ENCODE peak calls at places on chromosomes 1 and 21, in eight cellular contexts. B is HepG2, O is fibroblast of lung, L is neural progenitor cell, E is K562, V is HCT116, F is GM23248, X is PC-3. T is an unnamed sample.

GRCh38 chr1:62318756-62319544 is at the start of gene KANK4:
- DNase-seq in X (no peak), L (peak; percentile 69), O (no peak), E (no peak), B (peak; percentile 77), F (peak; percentile 55), V (no peak), T (peak; percentile 78)

GRCh38 chr1:20035114-20035513 is 34.9 kb upstream of the PLA2G5 start:
- DNase-seq in E (no peak), O (no peak), F (no peak), V (no peak), L (no peak), B (no peak), X (no peak), T (no peak)

GRCh38 chr1:208101661-208102431 is 142.3 kb downstream of the PLXNA2 start:
- DNase-seq in F (peak; percentile 30), L (peak; percentile 72), E (no peak), B (peak; percentile 75), V (no peak), O (peak; percentile 50), X (no peak), T (peak; percentile 33)

GRCh38 chr21:29175408-29176147 is 45.1 kb downstream of the MAP3K7CL start:
- DNase-seq in V (no peak), O (no peak), B (peak; percentile 77), E (no peak), X (peak; percentile 40), F (peak; percentile 24), L (no peak), T (no peak)

GRCh38 chr1:175824079-175824478 is 80.7 kb upstream of the TNR start:
- DNase-seq in V (no peak), E (peak; percentile 21), F (no peak), O (no peak), L (peak; percentile 58), B (no peak), X (peak; percentile 4), T (peak; percentile 84)

GRCh38 chr1:111127923-111128643 is 11.8 kb downstream of the DRAM2 start:
- DNase-seq in X (no peak), O (no peak), B (no peak), F (no peak), V (no peak), E (no peak), L (no peak), T (no peak)

GRCh38 chr1:81834921-81835698 is 34.4 kb downstream of the ADGRL2 start:
- DNase-seq in B (no peak), F (peak; percentile 60), O (peak; percentile 76), L (peak; percentile 33), E (no peak), V (no peak), X (no peak), T (no peak)

GRCh38 chr1:183227963-183228649 is 42.0 kb downstream of the LAMC2 start:
- DNase-seq in V (peak; percentile 26), L (peak; percentile 74), X (peak; percentile 48), O (peak; percentile 29), F (peak; percentile 68), B (peak; percentile 30), E (peak; percentile 51), T (peak; percentile 89)

GRCh38 chr1:147470079-147470478 is 71.2 kb upstream of the BCL9 start:
- DNase-seq in L (no peak), B (no peak), E (no peak), V (no peak), F (no peak), O (no peak), X (no peak), T (no peak)

GRCh38 chr1:95084317-95085176 is 11.8 kb upstream of the ALG14 start:
- DNase-seq in E (peak; percentile 83), L (peak; percentile 67), X (peak; percentile 77), V (peak; percentile 47), F (peak; percentile 38), O (peak; percentile 17), B (peak; percentile 80), T (peak; percentile 83)

GRCh38 chr1:43858324-43858723 is 75.3 kb upstream of the ARTN start:
- DNase-seq in E (no peak), O (peak; percentile 100), F (peak; percentile 93), L (peak; percentile 44), V (no peak), X (peak; percentile 96), B (peak; percentile 27), T (peak; percentile 55)

GRCh38 chr1:234609528-234610042 is 393 bp downstream of the IRF2BP2 start:
- DNase-seq in E (peak; percentile 56), V (no peak), F (peak; percentile 68), B (no peak), L (peak; percentile 65), O (no peak), X (no peak), T (no peak)

GRCh38 chr1:10785855-10786638 is 10.4 kb downstream of the CASZ1 start:
- DNase-seq in V (no peak), F (no peak), E (no peak), X (no peak), O (no peak), B (no peak), L (no peak), T (no peak)

GRCh38 chr1:15246960-15247614 is at the start of gene FHAD1:
- DNase-seq in O (peak; percentile 53), X (peak; percentile 41), L (peak; percentile 92), V (peak; percentile 57), F (peak; percentile 55), E (peak; percentile 44), B (no peak), T (peak; percentile 84)
- TF ChIP-seq EZH2 in O (no peak), X (no peak), L (no peak), V (no peak), F (no peak), E (no peak), B (no peak), T (no peak)

GRCh38 chr21:42220138-42220701 is 1.3 kb downstream of the ABCG1 start:
- DNase-seq in E (no peak), O (peak; percentile 63), V (no peak), X (peak; percentile 84), L (peak; percentile 72), F (peak; percentile 58), B (peak; percentile 39), T (peak; percentile 83)
- TF ChIP-seq EZH2 in E (no peak), O (peak; percentile 95), V (no peak), X (no peak), L (no peak), F (peak; percentile 76), B (peak; percentile 45), T (no peak)

DNA sequence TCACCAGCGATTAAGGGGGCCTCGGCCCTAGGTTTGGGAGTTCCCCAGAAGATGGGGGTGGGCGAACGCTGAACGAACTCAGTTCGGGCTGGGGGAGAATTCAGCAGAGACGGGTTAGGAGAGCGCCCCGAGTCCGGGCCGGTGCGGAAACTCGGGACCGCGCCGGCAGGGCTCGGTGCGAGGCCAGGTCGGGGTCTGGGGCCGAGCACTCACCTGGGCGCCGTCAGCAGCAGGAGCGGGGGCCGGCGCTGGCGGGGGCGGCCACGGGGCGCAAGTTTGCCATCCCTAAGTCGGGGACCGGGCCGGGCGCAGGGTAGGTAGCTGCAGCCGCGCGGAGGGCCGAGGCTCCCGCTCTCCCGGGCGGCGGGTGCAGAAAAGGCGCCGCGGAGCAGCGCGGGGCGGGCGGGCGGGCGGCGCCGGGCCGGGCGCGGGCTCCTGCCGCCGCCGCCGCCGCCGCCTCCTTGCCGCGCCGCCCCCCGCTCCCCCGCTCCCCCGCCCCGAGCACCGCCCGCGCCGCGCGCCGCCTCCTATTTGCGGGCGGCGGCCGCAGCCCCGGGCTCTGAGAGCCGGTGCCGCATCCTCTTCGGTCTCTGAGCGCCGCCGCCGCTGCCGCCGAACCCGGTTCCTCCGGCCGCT is 351 bp downstream of the ADGRB2 start:
- DNase-seq in F (peak; percentile 40), X (no peak), L (peak; percentile 38), O (no peak), B (no peak), E (no peak), V (no peak), T (peak; percentile 31)
- TF ChIP-seq EZH2 in F (no peak), X (no peak), L (no peak), O (no peak), B (peak; percentile 0), E (no peak), V (no peak), T (no peak)

DNA sequence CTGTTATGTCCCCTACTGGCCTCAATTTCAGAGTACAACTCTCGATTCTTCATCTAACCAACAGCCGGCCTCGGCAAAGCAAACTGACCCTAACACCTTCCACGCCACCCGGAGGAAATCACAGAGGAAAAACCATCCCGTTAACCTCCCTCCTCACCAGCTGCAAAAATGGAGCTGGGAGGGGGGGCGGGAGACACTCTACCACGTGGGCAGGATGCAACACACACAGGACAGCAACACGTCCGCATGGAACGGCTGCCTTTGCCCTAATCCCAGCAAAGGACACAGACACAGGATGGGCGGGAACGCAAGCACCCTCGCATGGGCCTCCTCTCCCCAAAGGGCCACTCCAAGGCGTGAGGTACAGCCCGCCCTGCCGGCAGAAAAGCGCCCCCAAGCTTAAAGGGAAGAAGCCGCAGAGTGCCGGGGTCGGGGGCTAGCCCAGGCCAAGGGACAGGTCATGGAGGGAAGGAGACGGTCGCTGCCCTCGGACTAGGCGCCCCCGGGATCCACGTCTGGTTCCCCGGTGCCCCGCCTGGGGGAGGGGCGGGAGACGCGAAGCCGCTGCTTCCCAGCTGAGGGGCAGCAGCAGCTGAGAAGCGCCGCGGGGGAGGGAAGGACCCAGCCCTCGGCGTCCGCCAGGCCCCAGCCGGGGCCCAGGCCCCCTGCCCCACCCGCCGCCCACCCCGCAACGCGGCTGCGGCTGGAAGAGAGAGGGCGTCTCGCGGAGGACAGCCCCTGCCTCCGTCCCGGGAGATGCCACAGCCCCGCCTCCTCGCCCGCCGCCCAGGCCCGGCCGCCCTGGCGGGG is 590 bp downstream of the FOXJ3 start:
- DNase-seq in V (peak; percentile 31), B (peak; percentile 65), X (peak; percentile 55), O (peak; percentile 45), F (peak; percentile 82), L (peak; percentile 75), E (peak; percentile 77), T (peak; percentile 65)
- TF ChIP-seq EZH2 in V (no peak), B (no peak), X (no peak), O (no peak), F (no peak), L (peak; percentile 15), E (no peak), T (no peak)

GRCh38 chr1:170630977-170631376 is 33.0 kb upstream of the PRRX1 start:
- DNase-seq in F (no peak), L (peak; percentile 13), X (no peak), B (no peak), E (no peak), V (no peak), O (no peak), T (peak; percentile 13)
- TF ChIP-seq EZH2 in F (no peak), L (no peak), X (no peak), B (no peak), E (no peak), V (no peak), O (no peak), T (no peak)